ENCODE peak calls at places on chromosomes 6 and 20, in five cellular contexts. One of them, this sample, is unnamed.

GRCh38 chr6:14818422-14818884 is 427.4 kb upstream of the JARID2 start:
- DNase-seq in PC-3: peak
- DNase-seq in breast epithelium: no peak
- DNase-seq in fibroblast of lung: no peak
- DNase-seq in HepG2: no peak
- DNase-seq in this sample: no peak

GRCh38 chr6:17878734-17879133 is 108.7 kb downstream of the KIF13A start:
- DNase-seq in PC-3: no peak
- DNase-seq in breast epithelium: no peak
- DNase-seq in fibroblast of lung: no peak
- DNase-seq in HepG2: peak
- DNase-seq in this sample: no peak

GRCh38 chr20:23937303-23938117 is 51.1 kb downstream of the GGTLC1 start:
- DNase-seq in PC-3: peak
- DNase-seq in breast epithelium: peak
- DNase-seq in fibroblast of lung: peak
- DNase-seq in HepG2: peak
- DNase-seq in this sample: peak

GRCh38 chr6:162856885-162857284 is 129.1 kb downstream of the PACRG start:
- DNase-seq in PC-3: peak
- DNase-seq in breast epithelium: peak
- DNase-seq in fibroblast of lung: peak
- DNase-seq in HepG2: peak
- DNase-seq in this sample: peak

GRCh38 chr6:136031982-136032381 is 180.5 kb downstream of the PDE7B start:
- DNase-seq in PC-3: peak
- DNase-seq in breast epithelium: no peak
- DNase-seq in fibroblast of lung: peak
- DNase-seq in HepG2: peak
- DNase-seq in this sample: no peak

GRCh38 chr20:22775256-22775655 is 190.9 kb upstream of the FOXA2 start:
- DNase-seq in PC-3: no peak
- DNase-seq in breast epithelium: no peak
- DNase-seq in fibroblast of lung: no peak
- DNase-seq in HepG2: no peak
- DNase-seq in this sample: no peak

GRCh38 chr6:167341038-167341613 is 16.2 kb downstream of the TTLL2 start:
- DNase-seq in PC-3: no peak
- DNase-seq in breast epithelium: no peak
- DNase-seq in fibroblast of lung: no peak
- DNase-seq in HepG2: no peak
- DNase-seq in this sample: no peak

GRCh38 chr20:45842169-45842812 is 8.7 kb downstream of the SNX21 start:
- DNase-seq in PC-3: no peak
- DNase-seq in breast epithelium: no peak
- DNase-seq in fibroblast of lung: peak
- DNase-seq in HepG2: no peak
- DNase-seq in this sample: peak

GRCh38 chr6:36703982-36704381 is 6.4 kb downstream of the RAB44 start:
- DNase-seq in PC-3: no peak
- DNase-seq in breast epithelium: no peak
- DNase-seq in fibroblast of lung: no peak
- DNase-seq in HepG2: no peak
- DNase-seq in this sample: no peak

GRCh38 chr6:43128926-43129325 is 42.1 kb upstream of the SRF start:
- DNase-seq in PC-3: no peak
- DNase-seq in breast epithelium: no peak
- DNase-seq in fibroblast of lung: peak
- DNase-seq in HepG2: no peak
- DNase-seq in this sample: no peak

GRCh38 chr6:125303512-125303854 is 1.7 kb upstream of the HDDC2 start:
- DNase-seq in PC-3: no peak
- DNase-seq in breast epithelium: no peak
- DNase-seq in fibroblast of lung: no peak
- DNase-seq in HepG2: no peak
- DNase-seq in this sample: no peak

GRCh38 chr6:163338671-163339405 is 75.7 kb upstream of the QKI start:
- DNase-seq in PC-3: no peak
- DNase-seq in breast epithelium: no peak
- DNase-seq in fibroblast of lung: peak
- DNase-seq in HepG2: no peak
- DNase-seq in this sample: peak

GRCh38 chr6:43657221-43657802 is 12.5 kb downstream of the RSPH9 start:
- DNase-seq in PC-3: no peak
- DNase-seq in breast epithelium: no peak
- DNase-seq in fibroblast of lung: no peak
- DNase-seq in HepG2: no peak
- DNase-seq in this sample: no peak

GRCh38 chr20:37301120-37301519 is 11.7 kb downstream of the MANBAL start:
- DNase-seq in PC-3: no peak
- DNase-seq in breast epithelium: no peak
- DNase-seq in fibroblast of lung: no peak
- DNase-seq in HepG2: no peak
- DNase-seq in this sample: no peak

GRCh38 chr6:152509916-152510315 is 127.2 kb downstream of the SYNE1 start:
- DNase-seq in PC-3: no peak
- DNase-seq in breast epithelium: no peak
- DNase-seq in fibroblast of lung: no peak
- DNase-seq in HepG2: no peak
- DNase-seq in this sample: no peak

GRCh38 chr6:46090115-46091079 is 39.4 kb upstream of the ENPP4 start:
- DNase-seq in PC-3: peak
- DNase-seq in breast epithelium: peak
- DNase-seq in fibroblast of lung: peak
- DNase-seq in HepG2: peak
- DNase-seq in this sample: peak

GRCh38 chr6:33147807-33148666 is 44.2 kb downstream of the COL11A2 start:
- DNase-seq in PC-3: peak
- DNase-seq in breast epithelium: no peak
- DNase-seq in fibroblast of lung: peak
- DNase-seq in HepG2: peak
- DNase-seq in this sample: no peak

GRCh38 chr6:31765910-31766794 is 3.7 kb downstream of the SAPCD1 start:
- DNase-seq in PC-3: no peak
- DNase-seq in breast epithelium: no peak
- DNase-seq in fibroblast of lung: no peak
- DNase-seq in HepG2: peak
- DNase-seq in this sample: no peak

DNA sequence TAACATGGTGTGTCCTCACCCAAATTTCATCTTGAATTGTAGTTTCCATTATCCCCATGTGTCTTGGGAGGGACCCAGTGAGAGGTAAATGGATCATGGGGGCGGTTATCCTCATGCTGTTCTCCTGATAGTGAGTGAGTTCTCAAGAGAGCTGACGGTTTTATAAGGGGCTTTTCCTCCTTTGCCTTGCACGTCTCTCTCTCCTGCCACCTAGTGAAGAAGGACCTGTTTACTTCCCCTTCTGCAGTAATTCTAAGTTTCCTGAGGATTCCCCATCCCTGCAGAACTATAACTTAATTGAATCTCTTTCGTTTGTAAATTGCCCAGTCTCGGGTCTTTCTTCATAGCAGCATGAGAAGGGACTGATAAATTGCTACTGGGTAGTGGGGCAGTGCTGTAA is 789.3 kb downstream of the FRK start:
- DNase-seq in PC-3: no peak
- DNase-seq in breast epithelium: no peak
- DNase-seq in fibroblast of lung: no peak
- DNase-seq in HepG2: no peak
- DNase-seq in this sample: no peak
- TF ChIP-seq CTCF in PC-3: no peak
- TF ChIP-seq CTCF in breast epithelium: no peak
- TF ChIP-seq CTCF in fibroblast of lung: no peak
- TF ChIP-seq CTCF in HepG2: no peak
- TF ChIP-seq CTCF in this sample: no peak

DNA sequence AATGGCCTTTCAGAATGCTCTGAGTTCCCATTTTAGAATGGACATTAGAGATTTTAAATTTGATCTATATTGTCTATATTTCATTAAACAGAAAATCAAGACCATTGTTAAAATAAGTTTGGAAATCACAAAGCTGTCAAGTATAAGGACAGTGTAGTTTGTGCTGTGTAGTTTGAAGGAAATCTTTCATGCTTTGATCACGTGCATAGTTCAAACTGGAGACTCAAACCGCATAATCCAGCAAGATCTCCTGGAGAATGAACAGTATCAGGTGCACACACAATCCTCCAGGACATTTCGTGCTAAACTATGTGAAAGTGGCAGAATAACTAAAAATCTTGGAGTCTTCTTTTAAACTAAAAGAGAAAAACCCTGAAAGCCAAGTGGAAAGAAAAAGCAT is 60.8 kb upstream of the TBXT start:
- DNase-seq in PC-3: no peak
- DNase-seq in breast epithelium: no peak
- DNase-seq in fibroblast of lung: no peak
- DNase-seq in HepG2: no peak
- DNase-seq in this sample: no peak
- H3K4me3 ChIP-seq in PC-3: no peak
- H3K4me3 ChIP-seq in breast epithelium: no peak
- H3K4me3 ChIP-seq in fibroblast of lung: no peak
- H3K4me3 ChIP-seq in HepG2: no peak
- H3K4me3 ChIP-seq in this sample: no peak

GRCh38 chr6:95128439-95128838 is 448.9 kb upstream of the MANEA start:
- DNase-seq in PC-3: no peak
- DNase-seq in breast epithelium: no peak
- DNase-seq in fibroblast of lung: no peak
- DNase-seq in HepG2: no peak
- DNase-seq in this sample: no peak

DNA sequence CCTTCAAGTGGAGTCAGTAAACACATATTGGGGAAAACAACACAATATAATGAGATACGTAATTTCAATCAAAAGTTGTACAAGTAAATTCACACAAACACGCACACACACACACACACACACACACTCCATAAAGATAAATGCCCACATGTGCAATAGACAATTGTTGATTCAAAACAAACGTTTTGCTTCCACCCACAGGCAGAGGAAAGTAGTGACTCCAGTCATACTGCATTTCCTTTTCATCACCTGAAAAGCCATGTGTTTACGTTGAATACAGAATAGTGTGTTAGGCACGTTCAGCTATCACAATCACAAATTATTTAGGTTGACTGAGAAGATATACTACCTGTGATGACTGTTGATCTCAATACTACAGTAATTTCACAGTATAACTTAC is 443.8 kb upstream of the MANEA start:
- DNase-seq in PC-3: peak
- DNase-seq in breast epithelium: no peak
- DNase-seq in fibroblast of lung: peak
- DNase-seq in HepG2: no peak
- DNase-seq in this sample: no peak
- TF ChIP-seq CTCF in PC-3: peak
- TF ChIP-seq CTCF in breast epithelium: no peak
- TF ChIP-seq CTCF in fibroblast of lung: peak
- TF ChIP-seq CTCF in HepG2: peak
- TF ChIP-seq CTCF in this sample: no peak

GRCh38 chr6:134431306-134431919 is 113.5 kb upstream of the SGK1 start:
- DNase-seq in PC-3: peak
- DNase-seq in breast epithelium: no peak
- DNase-seq in fibroblast of lung: no peak
- DNase-seq in HepG2: no peak
- DNase-seq in this sample: no peak

GRCh38 chr6:134429861-134430380 is 112.0 kb upstream of the SGK1 start:
- DNase-seq in PC-3: no peak
- DNase-seq in breast epithelium: no peak
- DNase-seq in fibroblast of lung: no peak
- DNase-seq in HepG2: no peak
- DNase-seq in this sample: no peak

GRCh38 chr6:134435814-134436280 is 117.9 kb upstream of the SGK1 start:
- DNase-seq in PC-3: peak
- DNase-seq in breast epithelium: no peak
- DNase-seq in fibroblast of lung: no peak
- DNase-seq in HepG2: no peak
- DNase-seq in this sample: no peak

GRCh38 chr6:134434019-134434949 is 116.4 kb upstream of the SGK1 start:
- DNase-seq in PC-3: no peak
- DNase-seq in breast epithelium: no peak
- DNase-seq in fibroblast of lung: no peak
- DNase-seq in HepG2: no peak
- DNase-seq in this sample: no peak

GRCh38 chr6:134432036-134432435 is 114.1 kb upstream of the SGK1 start:
- DNase-seq in PC-3: no peak
- DNase-seq in breast epithelium: no peak
- DNase-seq in fibroblast of lung: no peak
- DNase-seq in HepG2: no peak
- DNase-seq in this sample: no peak
- H3K4me3 ChIP-seq in PC-3: no peak
- H3K4me3 ChIP-seq in breast epithelium: no peak
- H3K4me3 ChIP-seq in fibroblast of lung: no peak
- H3K4me3 ChIP-seq in HepG2: no peak
- H3K4me3 ChIP-seq in this sample: no peak

DNA sequence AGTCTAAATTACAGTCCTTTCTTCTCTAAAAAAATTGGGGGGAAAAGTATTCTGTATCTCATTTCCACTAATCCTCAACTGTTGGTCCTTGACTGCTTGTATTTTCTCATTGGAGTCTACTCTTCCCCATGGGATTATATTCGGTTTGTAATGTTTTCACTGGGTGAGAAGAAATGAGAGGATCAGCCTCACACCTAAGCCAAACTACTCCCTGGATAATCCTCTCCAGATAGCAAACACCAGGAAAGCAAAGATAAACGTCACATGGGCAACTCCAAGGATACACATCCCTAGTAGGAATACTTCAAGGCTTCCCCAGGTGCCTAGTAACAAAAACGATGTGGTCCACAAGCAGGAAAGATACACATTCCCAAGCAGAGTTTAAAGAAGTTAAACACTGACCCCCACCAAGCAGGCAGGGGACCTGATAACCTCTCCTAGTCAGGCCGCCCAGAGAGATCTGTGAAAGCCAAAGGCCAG is 53.9 kb upstream of the SOX4 start:
- DNase-seq in PC-3: no peak
- DNase-seq in breast epithelium: no peak
- DNase-seq in fibroblast of lung: no peak
- DNase-seq in HepG2: no peak
- DNase-seq in this sample: no peak
- TF ChIP-seq CTCF in PC-3: no peak
- TF ChIP-seq CTCF in breast epithelium: no peak
- TF ChIP-seq CTCF in fibroblast of lung: no peak
- TF ChIP-seq CTCF in HepG2: no peak
- TF ChIP-seq CTCF in this sample: no peak

GRCh38 chr20:6282642-6283041 is 159.8 kb upstream of the FERMT1 start:
- DNase-seq in PC-3: no peak
- DNase-seq in breast epithelium: no peak
- DNase-seq in fibroblast of lung: no peak
- DNase-seq in HepG2: no peak
- DNase-seq in this sample: no peak

GRCh38 chr20:6277661-6278060 is 154.8 kb upstream of the FERMT1 start:
- DNase-seq in PC-3: no peak
- DNase-seq in breast epithelium: no peak
- DNase-seq in fibroblast of lung: no peak
- DNase-seq in HepG2: no peak
- DNase-seq in this sample: no peak
- H3K4me3 ChIP-seq in PC-3: no peak
- H3K4me3 ChIP-seq in breast epithelium: no peak
- H3K4me3 ChIP-seq in fibroblast of lung: no peak
- H3K4me3 ChIP-seq in HepG2: no peak
- H3K4me3 ChIP-seq in this sample: no peak

GRCh38 chr20:51562334-51563140 is 20.0 kb upstream of the NFATC2 start:
- DNase-seq in PC-3: peak
- DNase-seq in breast epithelium: peak
- DNase-seq in fibroblast of lung: peak
- DNase-seq in HepG2: no peak
- DNase-seq in this sample: peak
- TF ChIP-seq CTCF in PC-3: peak
- TF ChIP-seq CTCF in breast epithelium: no peak
- TF ChIP-seq CTCF in fibroblast of lung: no peak
- TF ChIP-seq CTCF in HepG2: peak
- TF ChIP-seq CTCF in this sample: peak

GRCh38 chr20:59880198-59880597 is 53.2 kb downstream of the SYCP2 start:
- DNase-seq in PC-3: no peak
- DNase-seq in breast epithelium: no peak
- DNase-seq in fibroblast of lung: no peak
- DNase-seq in HepG2: no peak
- DNase-seq in this sample: no peak
- H3K4me3 ChIP-seq in PC-3: no peak
- H3K4me3 ChIP-seq in breast epithelium: no peak
- H3K4me3 ChIP-seq in fibroblast of lung: no peak
- H3K4me3 ChIP-seq in HepG2: no peak
- H3K4me3 ChIP-seq in this sample: no peak